ENCODE peak calls at places on chromosomes 12 and 14, in four cellular contexts. L, G, B and U are unnamed samples.

GRCh38 chr14:52315355-52315718 is 1.2 kb downstream of the PTGER2 start:
- DNase-seq in L (peak), G (no peak), B (no peak), U (no peak)

GRCh38 chr12:122850048-122850445 is 14.8 kb downstream of the HIP1R start:
- DNase-seq in L (no peak), G (no peak), B (no peak), U (no peak)

GRCh38 chr14:51319181-51319597 is 79.1 kb downstream of the TMX1 start:
- DNase-seq in L (no peak), G (no peak), B (no peak), U (no peak)

GRCh38 chr12:93698307-93699092 is 21.3 kb downstream of the CRADD start:
- DNase-seq in L (peak), G (peak), B (no peak), U (no peak)

GRCh38 chr12:105931104-105931503 is 207.7 kb downstream of the NUAK1 start:
- DNase-seq in L (no peak), G (no peak), B (no peak), U (no peak)

GRCh38 chr12:115337693-115338543 is 653.9 kb upstream of the TBX3 start:
- DNase-seq in L (peak), G (peak), B (no peak), U (peak)

GRCh38 chr14:94907626-94908261 is 137.8 kb upstream of the GSC start:
- DNase-seq in L (peak), G (no peak), B (no peak), U (no peak)

GRCh38 chr12:5099136-5099535 is 55.5 kb downstream of the KCNA5 start:
- DNase-seq in L (no peak), G (no peak), B (no peak), U (no peak)

GRCh38 chr14:67572608-67573007 is 27.5 kb downstream of the PIGH start:
- DNase-seq in L (no peak), G (no peak), B (no peak), U (no peak)

GRCh38 chr12:43009307-43009706 is 419.8 kb upstream of the PRICKLE1 start:
- DNase-seq in L (peak), G (peak), B (no peak), U (no peak)

GRCh38 chr12:28759334-28759733 is 389.7 kb upstream of the FAR2 start:
- DNase-seq in L (no peak), G (peak), B (no peak), U (peak)

GRCh38 chr14:99393059-99393655 is 87.5 kb downstream of the SETD3 start:
- DNase-seq in L (peak), G (no peak), B (no peak), U (no peak)

GRCh38 chr12:108605000-108605689 is 7.3 kb upstream of the TMEM119 start:
- DNase-seq in L (peak), G (no peak), B (no peak), U (no peak)

GRCh38 chr12:94109154-94109553 is 39.2 kb upstream of the PLXNC1 start:
- DNase-seq in L (peak), G (peak), B (no peak), U (peak)

GRCh38 chr14:76591270-76591669 is 170.0 kb upstream of the VASH1 start:
- DNase-seq in L (no peak), G (no peak), B (no peak), U (no peak)

GRCh38 chr12:117052386-117053049 is 46.7 kb downstream of the TESC start:
- DNase-seq in L (no peak), G (no peak), B (no peak), U (no peak)

GRCh38 chr12:10982244-10982643 is 4.5 kb downstream of the TAS2R50 start:
- DNase-seq in L (no peak), G (no peak), B (peak), U (no peak)

GRCh38 chr14:67426161-67426560 is 14.2 kb upstream of the PLEK2 start:
- DNase-seq in L (no peak), G (no peak), B (no peak), U (no peak)

GRCh38 chr14:29735459-29735858 is 192.2 kb downstream of the PRKD1 start:
- DNase-seq in L (no peak), G (no peak), B (no peak), U (no peak)

GRCh38 chr12:132309162-132310086 is 20.0 kb downstream of the GALNT9 start:
- DNase-seq in L (no peak), G (no peak), B (no peak), U (no peak)

GRCh38 chr12:124640096-124640495 is 72.7 kb upstream of the NCOR2 start:
- DNase-seq in L (peak), G (peak), B (no peak), U (no peak)

DNA sequence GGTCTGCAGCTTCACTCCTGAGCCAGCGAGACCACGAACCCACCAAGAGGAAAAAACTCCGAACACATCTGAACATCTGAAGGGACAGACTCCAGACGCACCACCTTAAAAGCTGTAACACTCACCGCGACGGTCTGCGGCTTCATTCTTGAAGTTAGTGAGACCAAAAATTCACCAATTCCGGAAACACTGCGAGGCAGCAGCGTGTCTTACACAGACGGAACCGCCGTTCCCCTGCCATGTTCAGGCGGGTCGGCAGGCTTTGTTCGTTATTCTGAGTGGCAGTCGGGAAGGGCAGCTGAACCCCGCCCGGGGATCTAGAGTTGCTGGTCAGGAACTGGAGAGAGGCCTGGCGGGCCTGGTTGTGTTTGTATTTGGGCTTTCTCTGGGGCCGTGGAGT is 20.3 kb upstream of the LPCAT3 start:
- DNase-seq in L (no peak), G (no peak), B (no peak), U (no peak)
- H3K4me3 ChIP-seq in L (no peak), G (no peak), B (no peak), U (no peak)

DNA sequence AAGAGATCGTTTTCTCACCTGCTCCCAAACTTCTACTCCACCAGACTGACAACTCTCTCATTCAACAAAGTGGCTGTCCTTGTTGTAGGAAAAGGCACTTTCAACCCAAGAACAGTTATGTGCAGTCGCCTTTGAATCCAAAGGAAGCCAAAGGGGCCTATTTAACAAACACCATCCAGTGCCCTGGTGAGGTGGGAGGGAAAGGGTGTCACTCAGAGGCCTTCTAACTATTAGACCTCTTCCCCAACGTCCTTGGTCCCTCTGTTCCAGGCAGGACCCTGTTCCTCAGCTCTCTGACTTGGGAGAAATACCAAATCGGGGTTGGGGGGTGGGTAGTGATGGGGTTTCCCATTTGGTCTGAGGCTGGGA is 3.2 kb downstream of the SIX4 start:
- DNase-seq in L (no peak), G (no peak), B (no peak), U (no peak)
- H3K4me3 ChIP-seq in L (peak), G (peak), B (no peak), U (peak)

GRCh38 chr12:3726455-3726854 is 26.5 kb downstream of the CRACR2A start:
- DNase-seq in L (no peak), G (no peak), B (no peak), U (no peak)
- H3K4me3 ChIP-seq in L (no peak), G (no peak), B (no peak), U (no peak)

DNA sequence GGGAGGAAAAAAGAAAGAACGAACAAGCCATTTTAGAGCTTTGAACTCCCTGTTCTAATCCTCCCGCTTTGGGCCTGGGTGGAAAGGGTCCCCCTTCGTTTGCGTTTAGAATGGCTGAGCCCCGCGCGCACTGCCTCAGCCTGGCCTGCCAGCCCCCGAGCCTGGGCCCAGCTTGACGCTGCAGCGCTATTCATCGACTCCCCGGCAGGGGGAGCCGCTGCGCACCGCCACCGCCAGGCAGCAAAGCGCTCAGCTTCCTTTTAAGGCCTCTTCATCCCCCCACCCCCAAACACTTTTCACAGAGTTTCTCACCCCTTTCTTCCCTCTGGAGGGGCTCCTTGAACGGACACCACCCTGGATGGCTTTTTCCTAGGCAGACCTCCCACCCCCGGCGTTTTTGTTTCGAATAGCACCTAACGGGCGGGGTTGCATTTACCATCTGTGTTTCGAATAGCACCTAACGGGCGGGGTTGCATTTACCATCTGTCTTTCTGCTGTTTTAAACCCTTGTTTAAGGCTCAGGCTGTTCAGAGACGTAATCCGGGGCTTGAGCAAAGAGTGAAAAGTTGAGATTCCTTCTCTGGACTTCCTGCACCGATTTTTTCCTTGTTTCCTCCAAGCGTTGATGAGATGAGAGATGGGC is 56.4 kb upstream of the PIWIL1 start:
- DNase-seq in L (no peak), G (no peak), B (peak), U (no peak)
- H3K4me3 ChIP-seq in L (no peak), G (no peak), B (no peak), U (no peak)

DNA sequence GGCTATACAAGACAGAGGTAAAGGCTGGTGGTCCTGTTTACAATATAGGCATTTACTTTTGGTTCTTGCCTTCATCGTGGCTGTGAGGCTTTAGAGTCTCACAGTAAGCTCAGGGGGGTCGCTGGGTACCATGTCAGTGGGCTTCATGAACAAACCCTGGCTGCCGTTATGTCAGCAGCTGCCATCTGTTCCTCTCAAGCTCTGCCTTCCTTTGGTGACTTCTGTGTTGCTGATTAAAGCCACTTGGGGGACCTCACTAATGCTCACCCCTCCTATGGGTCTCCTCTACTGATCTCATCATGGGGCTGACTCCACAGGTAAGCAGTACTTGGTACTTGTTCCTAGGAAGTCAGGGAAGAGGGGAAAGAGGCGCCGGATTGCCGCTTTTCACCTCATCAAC is 268.7 kb downstream of the TTC6 start:
- DNase-seq in L (no peak), G (no peak), B (no peak), U (no peak)
- H3K4me3 ChIP-seq in L (no peak), G (no peak), B (no peak), U (no peak)

DNA sequence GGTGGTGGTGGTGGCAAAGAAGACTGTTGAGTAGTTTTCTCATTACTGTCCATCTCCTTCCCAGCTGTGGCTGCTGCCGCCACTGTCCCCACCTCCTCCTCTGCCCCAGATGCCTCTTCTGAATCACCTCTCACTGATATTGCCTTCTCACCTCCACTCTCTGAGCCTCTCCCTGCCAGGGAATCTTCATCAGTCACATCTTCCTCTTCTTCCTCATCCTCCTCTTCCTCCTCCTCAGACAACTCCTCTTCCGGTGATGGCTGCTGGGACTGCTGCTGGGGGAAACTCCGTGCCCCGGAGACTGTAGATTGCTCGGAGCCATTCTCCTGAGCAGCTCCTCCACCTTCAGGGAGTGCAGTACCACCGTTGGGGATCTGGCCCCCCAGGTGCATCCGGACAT is 2.9 kb downstream of the SALL2 start:
- DNase-seq in L (no peak), G (no peak), B (no peak), U (no peak)
- H3K4me3 ChIP-seq in L (no peak), G (no peak), B (no peak), U (no peak)

GRCh38 chr14:75363570-75364227 is 64.1 kb upstream of the JDP2 start:
- DNase-seq in L (peak), G (no peak), B (no peak), U (no peak)

GRCh38 chr14:75361751-75362433 is 65.9 kb upstream of the JDP2 start:
- DNase-seq in L (peak), G (no peak), B (no peak), U (no peak)

GRCh38 chr14:75359098-75359497 is 68.7 kb upstream of the JDP2 start:
- DNase-seq in L (no peak), G (no peak), B (no peak), U (no peak)

DNA sequence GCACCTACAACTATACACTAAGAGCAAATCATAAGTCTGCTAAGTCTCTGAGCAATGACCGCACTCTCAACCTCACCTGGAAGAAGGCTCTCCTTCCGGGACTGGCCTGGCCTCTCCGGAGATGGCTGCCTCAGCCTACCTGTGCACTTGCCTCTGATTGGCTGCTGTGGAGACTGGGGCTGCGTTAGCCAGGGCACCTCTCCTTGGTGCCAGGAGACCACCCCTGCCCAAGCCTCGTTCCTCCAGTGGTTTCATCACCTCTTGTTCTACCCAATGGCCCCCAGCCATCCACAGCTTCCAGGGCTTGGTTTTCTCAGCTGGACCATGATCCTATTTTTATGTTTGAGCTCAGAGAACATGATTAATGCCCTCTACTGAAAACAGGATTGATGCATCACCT is 64.7 kb upstream of the JDP2 start:
- DNase-seq in L (no peak), G (no peak), B (no peak), U (no peak)
- H3K4me3 ChIP-seq in L (no peak), G (no peak), B (no peak), U (no peak)